ENCODE peak calls at places on chromosomes 4 and X, in eight cellular contexts. V is choroid plexus epithelial cell, L is BE2C, O is AG04449, C is endothelial cell, B is right atrium auricular region, H is nephron progenitor cell, P is HepG2. J is an unnamed sample.

GRCh38 chrX:87941841-87942240 is 424.2 kb downstream of the KLHL4 start:
- DNase-seq in P (no peak), C (no peak), H (no peak), O (no peak), V (peak), B (no peak), L (no peak), J (no peak)

GRCh38 chrX:143781103-143781502 is 60.6 kb upstream of the SPANXN2 start:
- DNase-seq in O (no peak), C (no peak), H (no peak), P (no peak), B (no peak), L (no peak), V (peak), J (no peak)

GRCh38 chr4:53931423-53932060 is 132.9 kb downstream of the CHIC2 start:
- DNase-seq in H (no peak), V (no peak), C (no peak), P (no peak), B (no peak), O (no peak), L (no peak), J (no peak)

GRCh38 chr4:65868096-65868824 is 198.0 kb upstream of the EPHA5 start:
- DNase-seq in C (no peak), L (no peak), O (no peak), P (no peak), V (no peak), B (no peak), H (no peak), J (no peak)

GRCh38 chrX:21412883-21413282 is 38.7 kb downstream of the CNKSR2 start:
- DNase-seq in H (no peak), L (no peak), C (no peak), O (no peak), V (peak), B (no peak), P (no peak), J (no peak)

GRCh38 chr4:60757986-60758385 is 442.1 kb upstream of the ADGRL3 start:
- DNase-seq in V (peak), L (no peak), P (no peak), B (no peak), O (no peak), C (no peak), H (no peak), J (no peak)

GRCh38 chr4:28966982-28967381 is 1753.2 kb upstream of the PCDH7 start:
- DNase-seq in B (no peak), C (no peak), V (peak), L (no peak), H (no peak), O (no peak), P (no peak), J (no peak)

GRCh38 chr4:148094149-148094548 is 348.1 kb downstream of the NR3C2 start:
- DNase-seq in P (no peak), L (no peak), V (no peak), H (no peak), C (no peak), O (no peak), B (no peak), J (no peak)

GRCh38 chrX:136170109-136170800 is 22.9 kb downstream of the FHL1 start:
- DNase-seq in L (no peak), V (peak), C (no peak), O (no peak), H (no peak), P (no peak), B (no peak), J (no peak)

GRCh38 chr4:2281575-2282343 is 19.9 kb upstream of the MXD4 start:
- DNase-seq in C (no peak), O (no peak), P (no peak), H (no peak), V (no peak), B (no peak), L (no peak), J (no peak)

GRCh38 chrX:153703036-153703370 is 15.3 kb downstream of the SLC6A8 start:
- DNase-seq in O (no peak), V (peak), H (no peak), C (no peak), L (no peak), P (no peak), B (no peak), J (no peak)

GRCh38 chrX:135112096-135112729 is 8.1 kb downstream of the ETDB start:
- DNase-seq in H (peak), P (no peak), V (peak), O (no peak), C (peak), B (no peak), L (peak), J (no peak)

GRCh38 chrX:132518401-132518800 is 29.6 kb upstream of the MBNL3 start:
- DNase-seq in O (no peak), B (no peak), C (no peak), H (no peak), P (no peak), V (no peak), L (no peak), J (no peak)

GRCh38 chr4:7155611-7156071 is 36.7 kb upstream of the SORCS2 start:
- DNase-seq in L (no peak), B (no peak), V (peak), O (no peak), P (no peak), H (no peak), C (no peak), J (no peak)

GRCh38 chr4:100742045-100742444 is 224.2 kb upstream of the EMCN start:
- DNase-seq in P (peak), B (no peak), O (no peak), C (no peak), L (no peak), V (peak), H (no peak), J (no peak)

GRCh38 chrX:153800177-153800722 is 5.8 kb downstream of the SSR4 start:
- DNase-seq in P (no peak), B (no peak), H (no peak), O (no peak), L (no peak), V (no peak), C (no peak), J (no peak)

GRCh38 chr4:65167719-65168118 is 502.6 kb downstream of the EPHA5 start:
- DNase-seq in C (no peak), B (no peak), V (no peak), P (no peak), H (no peak), L (no peak), O (no peak), J (no peak)

GRCh38 chr4:87803421-87803820 is 4.1 kb downstream of the IBSP start:
- DNase-seq in P (no peak), B (no peak), L (no peak), V (no peak), H (no peak), O (no peak), C (no peak), J (no peak)

GRCh38 chr4:150211821-150212445 is 133.7 kb downstream of the DCLK2 start:
- DNase-seq in P (no peak), C (no peak), O (no peak), V (no peak), B (no peak), L (no peak), H (no peak), J (no peak)

GRCh38 chrX:50853399-50853798 is 39.4 kb upstream of the SHROOM4 start:
- DNase-seq in B (no peak), P (no peak), H (no peak), O (no peak), C (no peak), V (no peak), L (no peak), J (no peak)

GRCh38 chrX:118807151-118808017 is 16.2 kb upstream of the ZCCHC12 start:
- DNase-seq in P (peak), C (peak), L (peak), B (no peak), V (peak), H (peak), O (no peak), J (no peak)

GRCh38 chr4:76208005-76208765 is 5.4 kb downstream of the SCARB2 start:
- DNase-seq in C (peak), L (peak), B (peak), H (no peak), O (no peak), P (peak), V (peak), J (no peak)
- TF ChIP-seq CTCF in C (no peak), L (no peak), B (no peak), H (no peak), O (no peak), P (no peak), V (no peak), J (no peak)

GRCh38 chrX:77628294-77629025 is 157.6 kb downstream of the ATRX start:
- DNase-seq in P (no peak), O (no peak), H (no peak), B (no peak), V (peak), C (no peak), L (no peak), J (no peak)
- TF ChIP-seq CTCF in P (no peak), O (no peak), H (no peak), B (no peak), V (no peak), C (no peak), L (no peak), J (no peak)

DNA sequence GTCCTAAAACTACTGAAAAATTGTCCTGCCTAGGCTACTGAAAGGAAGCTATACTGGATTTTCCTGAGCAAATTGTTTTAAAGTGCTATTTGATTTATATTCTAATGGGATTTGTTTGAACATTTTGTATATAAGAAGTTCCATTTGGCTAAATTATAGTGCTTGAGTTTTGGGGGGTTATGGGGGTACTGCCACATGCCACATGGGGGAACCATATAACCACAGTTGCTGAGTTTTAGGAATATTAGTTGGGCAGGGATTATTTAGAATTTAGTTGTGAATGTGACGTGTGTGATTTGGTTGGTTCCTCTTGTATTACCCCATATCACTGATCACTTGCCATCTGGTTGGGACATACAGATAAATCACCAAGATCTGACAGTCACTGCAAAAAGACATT is 224.5 kb upstream of the TAPT1 start:
- DNase-seq in P (no peak), V (peak), L (no peak), O (no peak), B (no peak), H (no peak), C (no peak), J (no peak)
- TF ChIP-seq CTCF in P (no peak), V (peak), L (peak), O (peak), B (no peak), H (no peak), C (no peak), J (peak)

DNA sequence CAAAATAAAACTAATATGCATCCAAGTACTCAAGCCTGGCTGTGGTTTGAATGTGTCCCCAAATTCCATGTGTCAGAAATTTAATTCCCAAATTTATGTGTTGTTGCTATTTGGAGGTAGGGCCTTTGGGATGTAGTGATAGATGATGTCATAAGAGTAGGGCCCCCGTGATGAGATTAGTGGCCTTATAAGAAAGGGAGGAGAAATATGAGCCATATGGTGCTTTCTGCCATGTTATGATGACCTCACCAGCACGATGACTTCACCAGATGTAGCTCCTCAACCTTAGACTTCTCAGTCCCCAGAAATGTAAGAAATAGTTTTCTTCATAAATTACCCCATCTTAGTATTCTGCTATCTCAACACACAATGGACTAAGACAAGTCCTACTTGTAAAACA is 2264.0 kb downstream of the ARAP2 start:
- DNase-seq in O (no peak), L (no peak), B (no peak), C (no peak), H (no peak), P (no peak), V (no peak), J (no peak)
- TF ChIP-seq CTCF in O (no peak), L (no peak), B (no peak), C (no peak), H (no peak), P (no peak), V (no peak), J (no peak)